ENCODE peak calls at places on chromosomes 16 and 17, in nine cellular contexts. J is IMR-90, M is body of pancreas, K is thoracic aorta, G is OCI-LY7, N is AG04450, Q is cardiac fibroblast, V is epithelial cell of esophagus, P is MM.1S. A is an unnamed sample.

GRCh38 chr17:64226132-64226531 is 36.9 kb downstream of the TEX2 start:
- DNase-seq in J (no peak), M (no peak), K (no peak), G (no peak), N (no peak), Q (peak), V (no peak), P (no peak), A (no peak)

GRCh38 chr16:22325598-22326368 is 28.6 kb downstream of the POLR3E start:
- DNase-seq in J (no peak), M (no peak), K (no peak), G (no peak), N (no peak), Q (no peak), V (no peak), P (no peak), A (no peak)

GRCh38 chr17:6701719-6702118 is 11.4 kb downstream of the SLC13A5 start:
- DNase-seq in J (no peak), M (no peak), K (no peak), G (peak), N (no peak), Q (peak), V (peak), P (no peak), A (peak)

GRCh38 chr16:22425036-22425801 is 50.8 kb upstream of the CDR2 start:
- DNase-seq in J (no peak), M (peak), K (no peak), G (no peak), N (no peak), Q (no peak), V (no peak), P (no peak), A (peak)

GRCh38 chr17:36627101-36627500 is 25.7 kb downstream of the MRM1 start:
- DNase-seq in J (no peak), M (no peak), K (no peak), G (no peak), N (no peak), Q (no peak), V (no peak), P (no peak), A (no peak)

GRCh38 chr16:2857451-2858244 is at the start of gene PRSS22:
- DNase-seq in J (peak), M (peak), K (no peak), G (no peak), N (no peak), Q (no peak), V (peak), P (no peak), A (peak)

GRCh38 chr16:11315499-11315898 is 29.8 kb upstream of the RMI2 start:
- DNase-seq in J (peak), M (no peak), K (no peak), G (no peak), N (no peak), Q (peak), V (peak), P (no peak), A (peak)

GRCh38 chr16:15966420-15967222 is 17.2 kb downstream of the ABCC1 start:
- DNase-seq in J (peak), M (no peak), K (no peak), G (no peak), N (peak), Q (peak), V (peak), P (no peak), A (peak)

GRCh38 chr17:82338858-82339633 is 5.5 kb upstream of the SECTM1 start:
- DNase-seq in J (peak), M (no peak), K (no peak), G (no peak), N (peak), Q (peak), V (peak), P (no peak), A (peak)

GRCh38 chr16:30541502-30542329 is 7.1 kb upstream of the ZNF747 start:
- DNase-seq in J (peak), M (no peak), K (no peak), G (no peak), N (peak), Q (peak), V (no peak), P (no peak), A (peak)

GRCh38 chr17:19720210-19720475 is 3.8 kb upstream of the SLC47A2 start:
- DNase-seq in J (no peak), M (no peak), K (no peak), G (no peak), N (no peak), Q (no peak), V (no peak), P (no peak), A (no peak)

GRCh38 chr16:56203052-56203451 is 11.8 kb downstream of the GNAO1 start:
- DNase-seq in J (peak), M (no peak), K (no peak), G (peak), N (no peak), Q (no peak), V (peak), P (peak), A (peak)

GRCh38 chr17:28865946-28866752 is 11.3 kb downstream of the ERAL1 start:
- DNase-seq in J (no peak), M (no peak), K (no peak), G (peak), N (no peak), Q (peak), V (peak), P (no peak), A (no peak)

GRCh38 chr16:25501530-25502255 is 190.1 kb upstream of the HS3ST4 start:
- DNase-seq in J (no peak), M (no peak), K (no peak), G (no peak), N (no peak), Q (no peak), V (peak), P (no peak), A (no peak)

GRCh38 chr17:57363580-57363979 is 107.3 kb downstream of the MSI2 start:
- DNase-seq in J (no peak), M (no peak), K (no peak), G (no peak), N (no peak), Q (no peak), V (no peak), P (no peak), A (no peak)

GRCh38 chr17:59752922-59753321 is 45.5 kb downstream of the VMP1 start:
- DNase-seq in J (no peak), M (no peak), K (no peak), G (no peak), N (no peak), Q (no peak), V (no peak), P (no peak), A (no peak)

GRCh38 chr17:1577186-1577585 is 14.6 kb upstream of the PITPNA start:
- DNase-seq in J (peak), M (peak), K (peak), G (no peak), N (peak), Q (peak), V (peak), P (no peak), A (peak)

GRCh38 chr16:15466886-15467781 is 32.7 kb downstream of the BMERB1 start:
- DNase-seq in J (no peak), M (no peak), K (no peak), G (no peak), N (no peak), Q (no peak), V (peak), P (peak), A (peak)

GRCh38 chr16:79114759-79115158 is 485.8 kb downstream of the MAF start:
- DNase-seq in J (no peak), M (no peak), K (no peak), G (no peak), N (no peak), Q (no peak), V (no peak), P (no peak), A (no peak)

GRCh38 chr17:62892870-62893338 is 73.1 kb upstream of the TANC2 start:
- DNase-seq in J (peak), M (no peak), K (no peak), G (no peak), N (peak), Q (peak), V (peak), P (no peak), A (peak)

GRCh38 chr16:21685034-21685455 is 21.3 kb downstream of the OTOA start:
- DNase-seq in J (no peak), M (no peak), K (no peak), G (no peak), N (no peak), Q (no peak), V (no peak), P (no peak), A (no peak)

GRCh38 chr16:66486773-66487579 is 59.9 kb downstream of the BEAN1 start:
- DNase-seq in J (peak), M (peak), K (no peak), G (no peak), N (peak), Q (peak), V (peak), P (no peak), A (peak)

GRCh38 chr16:53773150-53773846 is 69.3 kb downstream of the FTO start:
- DNase-seq in J (peak), M (peak), K (no peak), G (peak), N (peak), Q (peak), V (peak), P (no peak), A (peak)

GRCh38 chr17:19448341-19449268 is 37.6 kb downstream of the RNF112 start:
- DNase-seq in J (peak), M (no peak), K (peak), G (no peak), N (peak), Q (peak), V (peak), P (no peak), A (peak)

DNA sequence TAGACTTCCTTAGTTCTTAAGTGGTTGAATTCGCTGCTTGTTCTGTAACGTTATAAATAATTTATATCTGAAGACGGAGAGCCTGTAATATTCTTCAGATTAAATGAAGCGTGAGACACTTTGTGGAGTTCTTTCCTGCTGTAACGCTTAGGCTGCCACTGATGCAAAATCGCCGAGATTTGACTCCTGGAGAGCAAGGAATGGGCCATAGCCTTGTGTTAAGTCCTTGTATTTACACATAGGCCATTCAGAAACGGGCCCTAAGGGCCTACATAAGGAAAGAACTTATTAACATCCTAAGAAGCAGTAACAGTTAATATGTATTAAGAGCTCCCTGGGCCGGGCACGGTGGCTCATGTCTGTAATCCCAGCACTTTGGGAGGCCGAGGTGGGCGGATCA is 936 bp downstream of the EMC6 start:
- DNase-seq in J (no peak), M (no peak), K (no peak), G (no peak), N (no peak), Q (no peak), V (no peak), P (peak), A (no peak)
- H3K4me3 ChIP-seq in J (peak), M (peak), K (peak), G (peak), N (peak), Q (peak), V (peak), P (peak), A (peak)

GRCh38 chr17:74204474-74204873 is 996 bp downstream of the RPL38 start:
- DNase-seq in J (no peak), M (no peak), K (no peak), G (peak), N (no peak), Q (no peak), V (no peak), P (no peak), A (no peak)
- TF ChIP-seq CTCF in J (no peak), M (no peak), K (no peak), G (no peak), N (no peak), Q (no peak), V (no peak), P (no peak), A (no peak)

GRCh38 chr17:10603889-10604288 is 53.2 kb downstream of the MYH3 start:
- DNase-seq in J (no peak), M (no peak), K (no peak), G (no peak), N (no peak), Q (no peak), V (no peak), P (no peak), A (no peak)
- H3K4me3 ChIP-seq in J (no peak), M (no peak), K (no peak), G (no peak), N (no peak), Q (no peak), V (no peak), P (no peak), A (no peak)

DNA sequence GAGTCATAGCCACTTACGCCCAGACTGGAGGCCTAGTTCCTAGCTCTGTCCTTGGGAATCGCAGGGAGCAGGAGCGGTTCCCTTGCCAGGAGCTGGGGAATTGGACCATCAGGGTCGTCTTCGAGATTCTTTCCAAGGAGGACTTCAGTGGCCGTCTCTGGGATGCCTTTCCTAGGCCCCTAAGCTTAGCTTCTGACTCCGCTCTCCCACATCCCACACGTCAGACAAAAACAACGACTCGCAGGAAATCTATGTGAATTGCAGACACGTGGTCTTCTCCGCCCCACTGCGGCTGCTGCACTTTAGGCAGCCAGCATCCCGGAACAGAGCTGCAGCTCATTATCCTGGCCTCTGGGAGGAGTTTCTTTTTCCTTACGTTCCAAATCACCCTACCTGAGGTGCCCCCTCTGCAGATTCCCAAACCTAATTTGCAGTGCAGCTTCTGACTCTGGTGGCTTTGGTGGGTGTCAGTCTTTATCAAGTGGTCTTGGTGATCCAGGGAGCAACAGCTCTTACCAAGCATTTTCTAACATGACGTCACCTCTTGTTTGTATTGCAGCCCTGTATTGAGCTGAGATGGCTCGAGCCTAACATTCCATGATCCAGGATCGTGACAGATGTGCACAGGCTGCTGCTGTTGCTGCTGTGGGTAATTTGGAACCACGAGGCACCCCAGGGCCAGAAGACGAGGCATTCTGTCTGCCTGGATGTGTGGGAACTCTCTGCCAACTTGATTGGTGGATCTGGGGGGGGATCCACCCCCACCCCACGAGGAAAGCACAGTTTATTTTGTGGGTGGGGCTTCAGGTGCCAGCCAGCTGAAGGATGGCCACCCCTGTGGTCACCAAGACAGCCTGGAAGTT is 1.1 kb downstream of the KATNB1 start:
- DNase-seq in J (peak), M (no peak), K (no peak), G (peak), N (peak), Q (peak), V (peak), P (peak), A (peak)
- TF ChIP-seq CTCF in J (peak), M (no peak), K (no peak), G (peak), N (peak), Q (peak), V (peak), P (no peak), A (peak)

DNA sequence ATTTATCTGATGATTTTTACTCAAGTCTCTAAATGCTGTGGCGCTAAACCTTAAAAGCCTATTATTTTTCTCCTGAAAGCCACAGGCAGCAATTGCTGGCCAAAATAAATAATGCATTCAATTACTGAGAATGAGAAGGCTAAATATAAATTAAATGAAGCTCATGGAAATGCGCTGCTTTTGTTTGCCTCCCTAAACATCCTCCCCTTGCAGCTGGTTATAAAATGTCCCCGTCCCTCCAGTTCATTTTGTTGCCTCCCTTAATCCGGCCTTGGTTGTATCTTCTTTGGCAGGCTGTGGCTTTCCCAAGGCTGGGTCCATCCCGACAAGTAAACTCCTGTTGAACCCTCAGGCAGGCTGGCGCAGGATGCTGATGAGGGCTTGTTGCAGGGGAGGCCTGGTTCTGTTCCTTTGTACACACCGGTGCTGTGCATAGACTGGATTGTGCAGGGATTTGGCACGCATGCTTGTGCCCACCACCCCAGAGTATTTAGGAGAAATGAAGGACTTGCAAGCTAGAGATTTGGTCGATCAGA is 62.7 kb downstream of the KNOP1 start:
- DNase-seq in J (no peak), M (no peak), K (no peak), G (no peak), N (no peak), Q (no peak), V (no peak), P (no peak), A (no peak)
- H3K4me3 ChIP-seq in J (no peak), M (no peak), K (no peak), G (no peak), N (no peak), Q (no peak), V (no peak), P (no peak), A (no peak)

GRCh38 chr17:43418441-43419374 is 19.9 kb downstream of the ARL4D start:
- DNase-seq in J (peak), M (no peak), K (no peak), G (no peak), N (peak), Q (peak), V (peak), P (no peak), A (peak)
- TF ChIP-seq CTCF in J (no peak), M (no peak), K (no peak), G (no peak), N (peak), Q (no peak), V (no peak), P (no peak), A (no peak)

GRCh38 chr17:80544655-80545498 is at the start of gene RPTOR:
- DNase-seq in J (peak), M (peak), K (peak), G (peak), N (peak), Q (peak), V (peak), P (peak), A (peak)

GRCh38 chr17:80545499-80545826 is 825 bp downstream of the RPTOR start:
- DNase-seq in J (no peak), M (no peak), K (no peak), G (peak), N (no peak), Q (peak), V (peak), P (no peak), A (no peak)

DNA sequence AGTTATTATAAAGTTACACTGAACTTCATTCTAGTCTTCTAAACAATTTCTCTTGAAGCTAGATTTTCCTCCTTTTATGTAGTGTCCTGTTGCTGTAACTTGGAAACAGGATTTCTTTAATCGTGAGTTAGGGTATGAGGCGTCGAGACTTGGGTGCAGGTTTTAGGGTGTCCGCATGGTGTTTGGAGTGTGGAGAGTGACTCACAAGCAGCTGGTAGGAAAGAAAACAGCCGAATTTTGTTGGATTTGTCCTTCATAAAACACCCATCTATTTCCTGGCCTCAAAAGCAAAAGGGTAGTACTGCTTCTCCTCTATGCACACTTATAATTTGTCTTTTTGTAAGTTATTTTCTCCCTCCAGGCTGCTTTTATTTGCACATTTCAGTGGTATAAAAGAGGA is 1.6 kb downstream of the RPTOR start:
- DNase-seq in J (no peak), M (no peak), K (no peak), G (no peak), N (no peak), Q (no peak), V (no peak), P (no peak), A (no peak)
- H3K4me3 ChIP-seq in J (no peak), M (no peak), K (peak), G (peak), N (peak), Q (no peak), V (peak), P (peak), A (peak)

GRCh38 chr17:21239680-21240374 is 13.4 kb downstream of the NATD1 start:
- DNase-seq in J (peak), M (no peak), K (no peak), G (peak), N (no peak), Q (peak), V (peak), P (peak), A (peak)

GRCh38 chr17:21240375-21241055 is 12.7 kb downstream of the NATD1 start:
- DNase-seq in J (no peak), M (no peak), K (no peak), G (no peak), N (no peak), Q (no peak), V (no peak), P (no peak), A (no peak)

GRCh38 chr17:21242780-21243515 is 10.3 kb downstream of the NATD1 start:
- DNase-seq in J (no peak), M (no peak), K (no peak), G (no peak), N (no peak), Q (no peak), V (no peak), P (no peak), A (no peak)

GRCh38 chr17:21242026-21242700 is 11.0 kb downstream of the NATD1 start:
- DNase-seq in J (no peak), M (no peak), K (no peak), G (no peak), N (no peak), Q (no peak), V (peak), P (no peak), A (no peak)

DNA sequence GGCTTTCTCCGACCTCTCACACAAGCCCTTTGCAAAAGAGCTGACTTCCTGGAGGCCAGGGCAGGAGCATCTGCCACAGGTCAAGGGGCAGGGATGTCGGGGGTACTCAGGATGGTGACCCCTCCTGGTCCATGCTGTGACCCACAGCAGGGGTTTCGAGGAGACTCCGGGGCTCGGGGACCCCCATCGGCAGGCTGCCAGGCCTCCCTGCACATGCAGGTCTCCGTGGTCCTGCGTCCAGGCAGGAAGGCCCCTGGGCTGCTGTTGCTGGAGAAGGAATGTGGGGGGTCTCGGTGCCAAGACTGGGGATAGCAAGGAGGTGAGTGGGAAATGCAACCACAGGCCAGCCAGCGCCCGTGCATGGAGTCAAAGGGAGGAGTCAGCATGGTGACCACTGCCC is 11.6 kb downstream of the NATD1 start:
- DNase-seq in J (no peak), M (no peak), K (no peak), G (no peak), N (no peak), Q (no peak), V (no peak), P (no peak), A (no peak)
- TF ChIP-seq CTCF in J (no peak), M (no peak), K (no peak), G (peak), N (no peak), Q (no peak), V (no peak), P (no peak), A (no peak)